ENCODE peak calls at places on chromosomes 12 and 14, in four cellular contexts. R is cardiac fibroblast, E is NCI-H2171, N is lung. K is an unnamed sample.
A peak's percentile ranks its signal among the peaks of the same experiment; 100 is the strongest.

GRCh38 chr12:49687941-49688340 is 19.3 kb downstream of the FMNL3 start:
- DNase-seq in N (no peak), R (no peak), E (no peak), K (no peak)

GRCh38 chr12:38984388-38984787 is 79.0 kb upstream of the CPNE8 start:
- DNase-seq in N (no peak), E (no peak), R (no peak), K (no peak)

GRCh38 chr12:88946377-88946997 is 366.2 kb upstream of the KITLG start:
- DNase-seq in E (no peak), R (peak; percentile 82), N (peak; percentile 34), K (no peak)

GRCh38 chr12:8590842-8591545 is 21.7 kb downstream of the AICDA start:
- DNase-seq in R (no peak), E (no peak), N (no peak), K (no peak)

GRCh38 chr14:30443368-30444007 is 115.5 kb upstream of the G2E3 start:
- DNase-seq in R (peak; percentile 51), E (peak; percentile 17), N (no peak), K (peak; percentile 2)

GRCh38 chr12:77213316-77213715 is 147.9 kb upstream of the E2F7 start:
- DNase-seq in N (no peak), R (peak; percentile 36), E (no peak), K (no peak)

GRCh38 chr14:61025239-61026223 is 44.5 kb downstream of the SLC38A6 start:
- DNase-seq in E (peak; percentile 51), N (peak; percentile 45), R (peak; percentile 86), K (peak; percentile 7)

GRCh38 chr12:120229583-120230325 is 28.8 kb upstream of the RPLP0 start:
- DNase-seq in E (no peak), R (peak; percentile 58), N (no peak), K (no peak)

GRCh38 chr14:94681300-94682060 is 69.3 kb downstream of the SERPINA3 start:
- DNase-seq in E (no peak), R (peak; percentile 62), N (no peak), K (no peak)

GRCh38 chr12:81128930-81129554 is 51.2 kb downstream of the ACSS3 start:
- DNase-seq in R (peak; percentile 64), N (no peak), E (peak; percentile 35), K (peak; percentile 16)

GRCh38 chr12:120713861-120714482 is 3.7 kb downstream of the UNC119B start:
- DNase-seq in N (peak; percentile 84), E (peak; percentile 55), R (peak; percentile 87), K (no peak)

GRCh38 chr12:52975820-52976573 is 27.1 kb downstream of the KRT18 start:
- DNase-seq in R (peak; percentile 36), E (no peak), N (no peak), K (no peak)

GRCh38 chr12:48811454-48812090 is 6.7 kb upstream of the CACNB3 start:
- DNase-seq in R (no peak), E (no peak), N (no peak), K (no peak)

GRCh38 chr12:43638786-43639185 is 86.8 kb upstream of the ADAMTS20 start:
- DNase-seq in R (no peak), N (no peak), E (no peak), K (no peak)

GRCh38 chr14:87264796-87265195 is 728.2 kb downstream of the GALC start:
- DNase-seq in E (no peak), N (no peak), R (no peak), K (no peak)

GRCh38 chr14:99418217-99418616 is 62.4 kb downstream of the SETD3 start:
- DNase-seq in R (no peak), E (no peak), N (no peak), K (no peak)

GRCh38 chr12:92929957-92930356 is 862 bp upstream of the EEA1 start:
- DNase-seq in N (no peak), R (peak; percentile 15), E (no peak), K (no peak)

GRCh38 chr12:115155665-115156645 is 472.0 kb upstream of the TBX3 start:
- DNase-seq in R (peak; percentile 67), N (no peak), E (no peak), K (no peak)

GRCh38 chr14:82806426-82806825 is 1272.8 kb upstream of the SEL1L start:
- DNase-seq in N (no peak), E (no peak), R (no peak), K (no peak)

GRCh38 chr12:12626471-12626870 is 14.8 kb downstream of the CREBL2 start:
- DNase-seq in R (no peak), N (no peak), E (no peak), K (no peak)

K was measured in DMS 273 treated with DMSO at 0.1 percent for 48 hours.